ENCODE peak calls at places on chromosomes 5 and 9, in eight cellular contexts. One of them, this sample, is unnamed.

GRCh38 chr5:167261309-167262100 is 1029.9 kb upstream of the WWC1 start:
- DNase-seq in T-helper 1 cell: no peak
- DNase-seq in kidney tubule cell: peak; percentile 6
- DNase-seq in pulmonary artery endothelial cell: no peak
- DNase-seq in AG20443: peak; percentile 33
- DNase-seq in endothelial cell: no peak
- DNase-seq in activated CD4-positive, alpha-beta T cell treated with anti-CD3 and anti-CD28 coated beads, Interleukin-2, amount 10 ng/mL, durations not matched to agents 7 days and 5 days: no peak
- DNase-seq in substantia nigra: no peak
- DNase-seq in this sample: no peak

GRCh38 chr9:130465383-130466096 is 20.8 kb downstream of the ASS1 start:
- DNase-seq in T-helper 1 cell: no peak
- DNase-seq in pulmonary artery endothelial cell: no peak
- DNase-seq in substantia nigra: no peak
- DNase-seq in endothelial cell: no peak
- DNase-seq in activated CD4-positive, alpha-beta T cell treated with anti-CD3 and anti-CD28 coated beads, Interleukin-2, amount 10 ng/mL, durations not matched to agents 7 days and 5 days: no peak
- DNase-seq in kidney tubule cell: no peak
- DNase-seq in AG20443: no peak
- DNase-seq in this sample: no peak

GRCh38 chr5:168291281-168291960 is at the start of gene WWC1:
- DNase-seq in activated CD4-positive, alpha-beta T cell treated with anti-CD3 and anti-CD28 coated beads, Interleukin-2, amount 10 ng/mL, durations not matched to agents 7 days and 5 days: peak; percentile 55
- DNase-seq in kidney tubule cell: peak; percentile 96
- DNase-seq in substantia nigra: peak; percentile 37
- DNase-seq in endothelial cell: peak; percentile 53
- DNase-seq in AG20443: peak; percentile 86
- DNase-seq in pulmonary artery endothelial cell: no peak
- DNase-seq in T-helper 1 cell: peak; percentile 46
- DNase-seq in this sample: no peak

GRCh38 chr9:98380065-98380681 is 124.7 kb upstream of the TBC1D2 start:
- DNase-seq in endothelial cell: peak; percentile 39
- DNase-seq in pulmonary artery endothelial cell: no peak
- DNase-seq in substantia nigra: no peak
- DNase-seq in AG20443: peak; percentile 63
- DNase-seq in activated CD4-positive, alpha-beta T cell treated with anti-CD3 and anti-CD28 coated beads, Interleukin-2, amount 10 ng/mL, durations not matched to agents 7 days and 5 days: no peak
- DNase-seq in kidney tubule cell: peak; percentile 90
- DNase-seq in T-helper 1 cell: no peak
- DNase-seq in this sample: no peak

GRCh38 chr9:123724211-123724831 is 205.6 kb downstream of the DENND1A start:
- DNase-seq in AG20443: peak; percentile 68
- DNase-seq in kidney tubule cell: peak; percentile 27
- DNase-seq in substantia nigra: no peak
- DNase-seq in pulmonary artery endothelial cell: no peak
- DNase-seq in activated CD4-positive, alpha-beta T cell treated with anti-CD3 and anti-CD28 coated beads, Interleukin-2, amount 10 ng/mL, durations not matched to agents 7 days and 5 days: no peak
- DNase-seq in endothelial cell: no peak
- DNase-seq in T-helper 1 cell: no peak
- DNase-seq in this sample: no peak

GRCh38 chr5:32100230-32100629 is 73.9 kb downstream of the GOLPH3 start:
- DNase-seq in activated CD4-positive, alpha-beta T cell treated with anti-CD3 and anti-CD28 coated beads, Interleukin-2, amount 10 ng/mL, durations not matched to agents 7 days and 5 days: no peak
- DNase-seq in endothelial cell: peak; percentile 33
- DNase-seq in kidney tubule cell: no peak
- DNase-seq in T-helper 1 cell: no peak
- DNase-seq in pulmonary artery endothelial cell: peak; percentile 60
- DNase-seq in AG20443: no peak
- DNase-seq in substantia nigra: peak; percentile 19
- DNase-seq in this sample: no peak

GRCh38 chr5:104146652-104147051 is 584.1 kb upstream of the NUDT12 start:
- DNase-seq in endothelial cell: no peak
- DNase-seq in kidney tubule cell: no peak
- DNase-seq in AG20443: no peak
- DNase-seq in pulmonary artery endothelial cell: no peak
- DNase-seq in activated CD4-positive, alpha-beta T cell treated with anti-CD3 and anti-CD28 coated beads, Interleukin-2, amount 10 ng/mL, durations not matched to agents 7 days and 5 days: no peak
- DNase-seq in substantia nigra: no peak
- DNase-seq in T-helper 1 cell: no peak
- DNase-seq in this sample: no peak

GRCh38 chr9:84953797-84954695 is 284.5 kb downstream of the NTRK2 start:
- DNase-seq in kidney tubule cell: peak; percentile 74
- DNase-seq in endothelial cell: peak; percentile 89
- DNase-seq in substantia nigra: peak; percentile 65
- DNase-seq in AG20443: peak; percentile 93
- DNase-seq in pulmonary artery endothelial cell: peak; percentile 13
- DNase-seq in T-helper 1 cell: no peak
- DNase-seq in activated CD4-positive, alpha-beta T cell treated with anti-CD3 and anti-CD28 coated beads, Interleukin-2, amount 10 ng/mL, durations not matched to agents 7 days and 5 days: peak; percentile 66
- DNase-seq in this sample: peak; percentile 35

GRCh38 chr5:947626-948471 is 55.2 kb downstream of the TRIP13 start:
- DNase-seq in substantia nigra: no peak
- DNase-seq in AG20443: no peak
- DNase-seq in activated CD4-positive, alpha-beta T cell treated with anti-CD3 and anti-CD28 coated beads, Interleukin-2, amount 10 ng/mL, durations not matched to agents 7 days and 5 days: no peak
- DNase-seq in pulmonary artery endothelial cell: no peak
- DNase-seq in endothelial cell: no peak
- DNase-seq in T-helper 1 cell: no peak
- DNase-seq in kidney tubule cell: no peak
- DNase-seq in this sample: peak; percentile 66

GRCh38 chr5:152990771-152991170 is 499.7 kb upstream of the GRIA1 start:
- DNase-seq in T-helper 1 cell: no peak
- DNase-seq in activated CD4-positive, alpha-beta T cell treated with anti-CD3 and anti-CD28 coated beads, Interleukin-2, amount 10 ng/mL, durations not matched to agents 7 days and 5 days: no peak
- DNase-seq in pulmonary artery endothelial cell: no peak
- DNase-seq in endothelial cell: no peak
- DNase-seq in substantia nigra: no peak
- DNase-seq in AG20443: no peak
- DNase-seq in kidney tubule cell: no peak
- DNase-seq in this sample: no peak

GRCh38 chr9:126677188-126678084 is 63.7 kb downstream of the LMX1B start:
- DNase-seq in AG20443: no peak
- DNase-seq in kidney tubule cell: no peak
- DNase-seq in substantia nigra: no peak
- DNase-seq in pulmonary artery endothelial cell: no peak
- DNase-seq in activated CD4-positive, alpha-beta T cell treated with anti-CD3 and anti-CD28 coated beads, Interleukin-2, amount 10 ng/mL, durations not matched to agents 7 days and 5 days: no peak
- DNase-seq in endothelial cell: no peak
- DNase-seq in T-helper 1 cell: no peak
- DNase-seq in this sample: no peak

GRCh38 chr5:22372376-22372775 is 480.8 kb downstream of the CDH12 start:
- DNase-seq in pulmonary artery endothelial cell: no peak
- DNase-seq in endothelial cell: no peak
- DNase-seq in substantia nigra: no peak
- DNase-seq in AG20443: no peak
- DNase-seq in activated CD4-positive, alpha-beta T cell treated with anti-CD3 and anti-CD28 coated beads, Interleukin-2, amount 10 ng/mL, durations not matched to agents 7 days and 5 days: no peak
- DNase-seq in kidney tubule cell: no peak
- DNase-seq in T-helper 1 cell: no peak
- DNase-seq in this sample: no peak

GRCh38 chr5:57199866-57200265 is 26.0 kb downstream of the GPBP1 start:
- DNase-seq in pulmonary artery endothelial cell: no peak
- DNase-seq in AG20443: no peak
- DNase-seq in substantia nigra: no peak
- DNase-seq in activated CD4-positive, alpha-beta T cell treated with anti-CD3 and anti-CD28 coated beads, Interleukin-2, amount 10 ng/mL, durations not matched to agents 7 days and 5 days: no peak
- DNase-seq in kidney tubule cell: no peak
- DNase-seq in endothelial cell: no peak
- DNase-seq in T-helper 1 cell: no peak
- DNase-seq in this sample: no peak

GRCh38 chr5:137205237-137205636 is 293.9 kb downstream of the SPOCK1 start:
- DNase-seq in pulmonary artery endothelial cell: peak; percentile 2
- DNase-seq in T-helper 1 cell: no peak
- DNase-seq in substantia nigra: no peak
- DNase-seq in activated CD4-positive, alpha-beta T cell treated with anti-CD3 and anti-CD28 coated beads, Interleukin-2, amount 10 ng/mL, durations not matched to agents 7 days and 5 days: no peak
- DNase-seq in kidney tubule cell: peak; percentile 49
- DNase-seq in endothelial cell: no peak
- DNase-seq in AG20443: no peak
- DNase-seq in this sample: no peak

This sample was measured in DND-41.